ENCODE peak calls at places on chromosomes 6 and 20, in ten cellular contexts. H is PC-3, K is thyroid gland, U is transverse colon, T is GM12865, W is esophagus squamous epithelium, R is lower leg skin, G is endothelial cell, V is tibial artery, B is B cell. M is an unnamed sample.

GRCh38 chr6:45947807-45948206 is 67.9 kb downstream of the CLIC5 start:
- DNase-seq in H (no peak), T (no peak), W (no peak), B (no peak), V (no peak), K (no peak), U (no peak), G (no peak), R (no peak), M (no peak)

GRCh38 chr20:33312583-33312982 is 29.6 kb downstream of the BPIFB1 start:
- DNase-seq in R (no peak), U (no peak), W (no peak), G (no peak), K (no peak), T (no peak), B (no peak), H (no peak), V (no peak), M (no peak)

GRCh38 chr6:43758617-43759050 is 11.4 kb upstream of the VEGFA start:
- DNase-seq in H (peak), W (no peak), U (no peak), K (peak), T (no peak), G (peak), V (no peak), R (peak), B (no peak), M (peak)

GRCh38 chr6:142728910-142729481 is 216.0 kb downstream of the HIVEP2 start:
- DNase-seq in G (peak), K (no peak), B (no peak), W (no peak), T (no peak), H (no peak), R (no peak), V (no peak), U (no peak), M (no peak)

GRCh38 chr20:47778398-47779354 is 6.6 kb downstream of the SULF2 start:
- DNase-seq in T (no peak), H (no peak), W (no peak), V (no peak), G (no peak), B (no peak), K (no peak), R (no peak), U (no peak), M (no peak)

GRCh38 chr6:8543714-8544113 is 108.4 kb upstream of the SLC35B3 start:
- DNase-seq in K (no peak), H (no peak), U (no peak), W (no peak), R (no peak), B (no peak), T (no peak), G (no peak), V (no peak), M (no peak)

GRCh38 chr20:6959900-6960312 is 192.4 kb downstream of the BMP2 start:
- DNase-seq in K (no peak), G (no peak), H (peak), U (no peak), B (no peak), R (no peak), W (no peak), T (no peak), V (no peak), M (no peak)

GRCh38 chr20:62040381-62040922 is 25.2 kb downstream of the TAF4 start:
- DNase-seq in K (no peak), B (no peak), R (no peak), V (no peak), H (no peak), T (no peak), U (no peak), G (no peak), W (no peak), M (no peak)

GRCh38 chr6:75436869-75437268 is 56.7 kb downstream of the FILIP1 start:
- DNase-seq in T (no peak), W (no peak), K (no peak), G (no peak), H (no peak), R (no peak), B (no peak), V (no peak), U (peak), M (no peak)

GRCh38 chr6:30192076-30192475 is 21.1 kb downstream of the TRIM26 start:
- DNase-seq in G (no peak), U (no peak), V (no peak), T (no peak), H (no peak), B (no peak), W (no peak), R (no peak), K (no peak), M (no peak)

GRCh38 chr6:31814677-31815024 is 432 bp downstream of the HSPA1L start:
- DNase-seq in G (peak), H (peak), B (peak), T (peak), R (peak), U (peak), W (peak), K (peak), V (peak), M (peak)

GRCh38 chr6:100538086-100538485 is 73.4 kb upstream of the SIM1 start:
- DNase-seq in U (no peak), H (no peak), R (no peak), T (no peak), V (no peak), W (no peak), B (no peak), G (no peak), K (no peak), M (no peak)

GRCh38 chr6:33980176-33980805 is 165.6 kb downstream of the GRM4 start:
- DNase-seq in H (no peak), V (peak), G (no peak), B (peak), T (no peak), K (no peak), R (peak), U (no peak), W (no peak), M (no peak)

GRCh38 chr20:2616634-2617033 is 35.8 kb upstream of the NOP56 start:
- DNase-seq in R (no peak), V (no peak), U (no peak), W (no peak), T (no peak), G (no peak), K (no peak), H (no peak), B (no peak), M (no peak)

GRCh38 chr6:165863801-165864200 is 200.8 kb upstream of the PDE10A start:
- DNase-seq in V (no peak), T (no peak), B (no peak), U (no peak), G (no peak), R (no peak), K (no peak), H (no peak), W (no peak), M (no peak)

GRCh38 chr20:60652615-60653014 is 599.4 kb upstream of the CDH4 start:
- DNase-seq in B (no peak), W (no peak), V (no peak), U (no peak), K (no peak), G (no peak), H (no peak), R (no peak), T (no peak), M (no peak)

GRCh38 chr20:44501448-44501847 is 20.4 kb downstream of the SERINC3 start:
- DNase-seq in K (no peak), T (no peak), G (no peak), H (no peak), W (no peak), V (no peak), U (no peak), B (no peak), R (no peak), M (no peak)

GRCh38 chr20:45337367-45338120 is 10.7 kb downstream of the SDC4 start:
- DNase-seq in H (peak), W (no peak), K (peak), U (peak), T (no peak), V (peak), B (no peak), R (no peak), G (no peak), M (no peak)

GRCh38 chr6:113447088-113447831 is 409.9 kb upstream of the MARCKS start:
- DNase-seq in B (no peak), R (no peak), W (no peak), K (no peak), G (no peak), T (no peak), V (no peak), U (no peak), H (peak), M (no peak)

GRCh38 chr20:55354700-55355099 is 650.6 kb downstream of the CBLN4 start:
- DNase-seq in R (no peak), U (no peak), G (no peak), H (no peak), T (no peak), K (no peak), B (no peak), V (no peak), W (no peak), M (no peak)

GRCh38 chr6:105917038-105917695 is 169.0 kb upstream of the PRDM1 start:
- DNase-seq in G (no peak), T (no peak), R (no peak), U (no peak), K (no peak), B (no peak), V (no peak), W (no peak), H (no peak), M (no peak)

GRCh38 chr6:39892490-39893129 is 41.7 kb downstream of the MOCS1 start:
- DNase-seq in K (peak), H (peak), U (peak), G (peak), V (peak), B (no peak), T (peak), R (no peak), W (no peak), M (peak)

GRCh38 chr6:80254716-80255115 is 148.2 kb downstream of the BCKDHB start:
- DNase-seq in R (no peak), T (no peak), K (no peak), U (no peak), H (no peak), W (no peak), B (no peak), G (no peak), V (no peak), M (no peak)

GRCh38 chr6:69985180-69985579 is 118.8 kb downstream of the COL19A1 start:
- DNase-seq in V (no peak), W (no peak), R (no peak), B (no peak), U (no peak), T (peak), K (no peak), G (no peak), H (peak), M (peak)

GRCh38 chr6:35317483-35318199 is 20.0 kb downstream of the DEF6 start:
- DNase-seq in H (peak), W (no peak), G (no peak), B (no peak), K (no peak), T (no peak), R (no peak), V (no peak), U (no peak), M (no peak)

GRCh38 chr6:140744648-140745320 is 1370.3 kb upstream of the CITED2 start:
- DNase-seq in G (no peak), W (no peak), R (no peak), V (no peak), T (peak), H (peak), U (no peak), K (no peak), B (no peak), M (peak)

GRCh38 chr6:80356545-80356944 is 250.1 kb downstream of the BCKDHB start:
- DNase-seq in U (no peak), K (no peak), R (no peak), B (no peak), V (no peak), H (no peak), W (no peak), T (no peak), G (no peak), M (no peak)

GRCh38 chr6:35327349-35328027 is 14.9 kb upstream of the PPARD start:
- DNase-seq in W (no peak), H (peak), V (no peak), K (peak), B (peak), R (no peak), U (peak), T (peak), G (peak), M (peak)

GRCh38 chr6:31878222-31878621 is 575 bp downstream of the SLC44A4 start:
- DNase-seq in V (no peak), G (no peak), B (no peak), R (no peak), T (no peak), U (no peak), K (no peak), H (no peak), W (no peak), M (no peak)

GRCh38 chr6:37546141-37546871 is 46.6 kb upstream of the CCDC167 start:
- DNase-seq in K (no peak), V (no peak), G (no peak), B (no peak), R (no peak), T (no peak), H (no peak), U (no peak), W (no peak), M (no peak)

DNA sequence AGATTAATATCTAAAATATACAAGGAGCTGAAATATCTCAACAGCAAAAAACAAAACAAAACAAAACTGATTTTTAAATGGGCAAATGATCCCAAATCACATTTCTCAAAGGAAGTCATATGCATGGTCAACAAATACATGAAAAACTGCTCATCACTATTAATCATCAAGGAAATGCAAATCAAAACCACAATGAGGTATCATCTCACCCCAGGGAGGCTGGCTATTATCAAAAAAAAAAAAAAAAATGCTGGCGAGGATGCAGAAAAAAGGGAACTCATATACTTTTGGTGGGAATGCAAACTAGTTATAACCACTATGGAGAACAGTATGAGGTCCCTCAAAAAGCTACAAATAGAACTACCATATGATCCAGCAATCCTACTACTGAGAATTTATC is 34.6 kb downstream of the REPS1 start:
- DNase-seq in V (no peak), G (no peak), W (no peak), H (peak), B (no peak), K (no peak), U (no peak), T (no peak), R (no peak), M (no peak)
- TF ChIP-seq CTCF in V (no peak), G (no peak), W (no peak), H (no peak), B (no peak), K (no peak), U (no peak), T (no peak), R (no peak), M (no peak)

GRCh38 chr6:10418862-10419748 is 4.2 kb upstream of the TFAP2A start:
- DNase-seq in V (no peak), W (no peak), G (no peak), U (no peak), T (peak), B (no peak), K (no peak), H (peak), R (no peak), M (no peak)

GRCh38 chr6:10419749-10420545 is 5.1 kb upstream of the TFAP2A start:
- DNase-seq in U (no peak), V (no peak), B (no peak), H (peak), R (no peak), T (peak), W (no peak), K (no peak), G (no peak), M (no peak)

GRCh38 chr6:10421508-10422281 is 6.8 kb upstream of the TFAP2A start:
- DNase-seq in B (no peak), H (no peak), G (no peak), T (no peak), R (no peak), K (no peak), V (no peak), W (no peak), U (no peak), M (no peak)

GRCh38 chr6:10422282-10423034 is 7.6 kb upstream of the TFAP2A start:
- DNase-seq in B (no peak), V (no peak), R (no peak), U (no peak), W (no peak), H (no peak), G (no peak), K (no peak), T (no peak), M (no peak)

DNA sequence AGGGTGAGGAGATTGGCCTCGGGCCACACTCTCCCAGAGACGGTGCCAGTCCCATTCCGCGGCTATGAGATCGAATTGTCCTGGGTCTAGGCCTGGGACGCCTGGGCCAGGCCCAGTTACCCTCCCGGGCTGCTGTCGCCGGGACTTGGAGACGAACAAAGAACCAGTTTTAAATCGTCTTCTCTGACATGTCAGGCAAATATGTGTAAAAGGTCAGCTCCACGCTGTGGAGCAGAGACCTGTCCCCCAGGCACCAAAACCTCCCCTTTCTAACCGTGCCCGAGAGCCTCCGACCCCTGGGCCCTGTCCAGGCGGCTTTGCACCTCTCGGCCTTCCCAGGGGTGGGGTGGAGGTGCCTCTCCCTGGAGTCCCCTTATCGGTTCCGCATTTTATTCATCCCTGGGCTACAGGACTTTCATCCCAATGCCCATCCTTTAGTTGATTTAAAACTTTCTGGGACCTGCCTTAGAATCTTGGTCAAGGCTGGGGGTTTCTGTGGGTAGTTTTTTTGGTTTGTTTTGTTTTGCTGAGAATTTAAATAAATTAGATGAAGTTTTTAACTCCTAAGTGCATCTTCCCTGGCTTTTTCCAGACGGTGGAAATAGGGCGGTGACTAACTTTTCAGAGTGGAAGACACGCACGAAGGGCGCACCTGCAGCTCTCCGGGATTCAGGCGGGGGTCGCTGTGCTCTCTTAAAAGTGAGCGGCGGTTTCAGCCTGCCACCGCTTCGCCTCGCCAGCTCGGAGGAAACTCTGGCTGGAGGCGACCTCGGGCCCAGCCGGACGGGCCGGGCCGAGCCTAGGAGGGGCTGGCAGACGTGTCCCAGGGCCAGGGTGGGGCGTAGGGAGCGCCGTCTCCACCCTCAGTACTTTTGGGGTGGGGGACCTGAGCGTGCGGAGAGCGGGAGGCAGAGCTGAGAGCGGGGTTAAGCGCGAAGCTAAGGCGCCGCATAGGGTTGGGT is 6.0 kb upstream of the TFAP2A start:
- DNase-seq in K (no peak), B (no peak), U (no peak), R (no peak), V (no peak), G (peak), H (no peak), T (no peak), W (no peak), M (no peak)
- TF ChIP-seq CTCF in K (no peak), B (no peak), U (no peak), R (no peak), V (no peak), G (peak), H (no peak), T (peak), W (no peak), M (no peak)

GRCh38 chr6:3377536-3378397 is 79.1 kb downstream of the SLC22A23 start:
- DNase-seq in B (no peak), T (no peak), W (no peak), U (no peak), V (no peak), G (no peak), H (no peak), R (no peak), K (no peak), M (peak)
- TF ChIP-seq CTCF in B (no peak), T (no peak), W (no peak), U (no peak), V (no peak), G (no peak), H (no peak), R (no peak), K (no peak), M (no peak)

GRCh38 chr6:38716825-38717224 is 1.7 kb downstream of the DNAH8 start:
- DNase-seq in T (no peak), W (no peak), K (no peak), G (no peak), V (no peak), U (no peak), B (no peak), R (no peak), H (no peak), M (no peak)

GRCh38 chr6:38722727-38723334 is 7.7 kb downstream of the DNAH8 start:
- DNase-seq in W (no peak), B (no peak), R (no peak), V (no peak), G (no peak), U (no peak), T (no peak), H (no peak), K (no peak), M (no peak)

GRCh38 chr6:38719358-38719757 is 4.2 kb downstream of the DNAH8 start:
- DNase-seq in B (no peak), G (no peak), V (no peak), T (no peak), W (no peak), H (no peak), R (no peak), K (no peak), U (no peak), M (no peak)

GRCh38 chr6:38722037-38722436 is 6.9 kb downstream of the DNAH8 start:
- DNase-seq in H (no peak), B (no peak), U (no peak), G (no peak), R (no peak), K (no peak), W (no peak), V (no peak), T (no peak), M (no peak)

GRCh38 chr6:38720295-38720694 is 5.2 kb downstream of the DNAH8 start:
- DNase-seq in W (no peak), B (no peak), R (no peak), G (no peak), T (no peak), K (no peak), V (no peak), H (peak), U (no peak), M (no peak)
- TF ChIP-seq CTCF in W (no peak), B (no peak), R (no peak), G (no peak), T (peak), K (no peak), V (no peak), H (peak), U (no peak), M (no peak)

DNA sequence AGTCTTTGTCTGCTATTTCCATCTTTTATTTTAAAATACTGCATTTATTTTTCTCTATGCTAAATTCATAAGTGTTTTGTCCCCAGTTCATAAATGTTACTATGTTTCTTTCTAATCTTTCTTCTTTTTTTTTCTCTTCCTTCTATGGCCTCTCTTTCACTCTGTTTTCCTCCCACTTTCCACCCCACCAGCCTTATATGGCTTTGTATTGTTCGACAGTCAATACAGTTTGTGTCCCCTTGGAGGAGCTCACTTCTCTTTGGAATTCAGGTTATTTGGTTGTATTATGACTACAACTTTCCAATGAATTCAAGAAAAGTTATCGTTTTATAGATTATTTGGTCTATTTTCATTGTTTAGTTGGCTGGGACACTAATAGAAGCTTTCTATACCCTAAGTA is 393.5 kb downstream of the NKAIN2 start:
- DNase-seq in R (no peak), W (no peak), H (no peak), U (no peak), V (no peak), B (no peak), T (no peak), G (no peak), K (no peak), M (no peak)
- TF ChIP-seq CTCF in R (no peak), W (no peak), H (no peak), U (no peak), V (no peak), B (no peak), T (no peak), G (no peak), K (no peak), M (no peak)

GRCh38 chr6:157981395-157982296 is at the start of gene SYNJ2:
- DNase-seq in W (peak), H (peak), G (peak), T (peak), U (peak), V (peak), R (peak), B (peak), K (peak), M (peak)
- TF ChIP-seq CTCF in W (peak), H (peak), G (peak), T (peak), U (peak), V (peak), R (no peak), B (peak), K (peak), M (peak)

GRCh38 chr20:51828762-51829161 is 26.4 kb upstream of the SALL4 start:
- DNase-seq in G (peak), U (no peak), K (no peak), B (no peak), V (no peak), H (no peak), W (no peak), T (no peak), R (no peak), M (no peak)
- TF ChIP-seq CTCF in G (no peak), U (no peak), K (no peak), B (no peak), V (no peak), H (no peak), W (no peak), T (no peak), R (no peak), M (no peak)

GRCh38 chr20:41002842-41003142 is 25.8 kb upstream of the TOP1 start:
- DNase-seq in W (no peak), K (no peak), H (no peak), G (no peak), T (no peak), R (no peak), U (no peak), B (no peak), V (no peak), M (no peak)
- TF ChIP-seq CTCF in W (no peak), K (no peak), H (no peak), G (no peak), T (no peak), R (no peak), U (no peak), B (no peak), V (no peak), M (no peak)

M was measured in activated CD8-positive, alpha-beta T cell treated with anti-CD3 and anti-CD28 coated beads for 36 hours.